ENCODE peak calls at places on chromosomes 16 and 17, in nine cellular contexts. One of them, this sample, is unnamed.
A peak's percentile ranks its signal among the peaks of the same experiment; 100 is the strongest.

GRCh38 chr17:78226752-78227454 is 4.5 kb upstream of the TMEM235 start:
- DNase-seq in AG08396: no peak
- DNase-seq in NCI-H1105: no peak
- DNase-seq in HS-27A: no peak
- DNase-seq in amniotic stem cell: no peak
- DNase-seq in cardiac muscle cell: no peak
- DNase-seq in stimulated activated CD4-positive, alpha-beta T cell treated with anti-CD3 and anti-CD28 coated beads, Interleukin-1b, Interleukin-23, amount 100 ng/mL, for 48 hours: no peak
- DNase-seq in astrocyte of the hippocampus: no peak
- DNase-seq in COR-L47: no peak
- DNase-seq in this sample: no peak

GRCh38 chr16:56635441-56635967 is 3.0 kb upstream of the MT1A start:
- DNase-seq in cardiac muscle cell: no peak
- DNase-seq in astrocyte of the hippocampus: no peak
- DNase-seq in NCI-H1105: no peak
- DNase-seq in AG08396: no peak
- DNase-seq in amniotic stem cell: no peak
- DNase-seq in COR-L47: no peak
- DNase-seq in HS-27A: no peak
- DNase-seq in stimulated activated CD4-positive, alpha-beta T cell treated with anti-CD3 and anti-CD28 coated beads, Interleukin-1b, Interleukin-23, amount 100 ng/mL, for 48 hours: no peak
- DNase-seq in this sample: no peak

GRCh38 chr17:82559779-82560642 is 40.5 kb downstream of the FOXK2 start:
- DNase-seq in NCI-H1105: peak; percentile 94
- DNase-seq in astrocyte of the hippocampus: no peak
- DNase-seq in amniotic stem cell: no peak
- DNase-seq in stimulated activated CD4-positive, alpha-beta T cell treated with anti-CD3 and anti-CD28 coated beads, Interleukin-1b, Interleukin-23, amount 100 ng/mL, for 48 hours: no peak
- DNase-seq in AG08396: no peak
- DNase-seq in cardiac muscle cell: no peak
- DNase-seq in COR-L47: no peak
- DNase-seq in HS-27A: no peak
- DNase-seq in this sample: no peak

GRCh38 chr17:58344791-58345157 is 7.2 kb downstream of the SUPT4H1 start:
- DNase-seq in NCI-H1105: no peak
- DNase-seq in amniotic stem cell: no peak
- DNase-seq in astrocyte of the hippocampus: no peak
- DNase-seq in AG08396: no peak
- DNase-seq in stimulated activated CD4-positive, alpha-beta T cell treated with anti-CD3 and anti-CD28 coated beads, Interleukin-1b, Interleukin-23, amount 100 ng/mL, for 48 hours: peak; percentile 74
- DNase-seq in COR-L47: no peak
- DNase-seq in cardiac muscle cell: no peak
- DNase-seq in HS-27A: no peak
- DNase-seq in this sample: no peak

GRCh38 chr17:78661092-78661770 is 84.0 kb upstream of the DNAH17 start:
- DNase-seq in cardiac muscle cell: no peak
- DNase-seq in COR-L47: no peak
- DNase-seq in HS-27A: no peak
- DNase-seq in astrocyte of the hippocampus: peak; percentile 80
- DNase-seq in NCI-H1105: no peak
- DNase-seq in AG08396: no peak
- DNase-seq in stimulated activated CD4-positive, alpha-beta T cell treated with anti-CD3 and anti-CD28 coated beads, Interleukin-1b, Interleukin-23, amount 100 ng/mL, for 48 hours: no peak
- DNase-seq in amniotic stem cell: no peak
- DNase-seq in this sample: no peak

GRCh38 chr16:56041556-56042140 is 149.6 kb upstream of the GNAO1 start:
- DNase-seq in HS-27A: no peak
- DNase-seq in cardiac muscle cell: peak; percentile 73
- DNase-seq in AG08396: no peak
- DNase-seq in COR-L47: peak; percentile 68
- DNase-seq in amniotic stem cell: no peak
- DNase-seq in NCI-H1105: peak; percentile 31
- DNase-seq in stimulated activated CD4-positive, alpha-beta T cell treated with anti-CD3 and anti-CD28 coated beads, Interleukin-1b, Interleukin-23, amount 100 ng/mL, for 48 hours: no peak
- DNase-seq in astrocyte of the hippocampus: peak; percentile 49
- DNase-seq in this sample: peak; percentile 48

GRCh38 chr17:58661499-58661898 is 30.3 kb downstream of the TEX14 start:
- DNase-seq in COR-L47: no peak
- DNase-seq in HS-27A: no peak
- DNase-seq in stimulated activated CD4-positive, alpha-beta T cell treated with anti-CD3 and anti-CD28 coated beads, Interleukin-1b, Interleukin-23, amount 100 ng/mL, for 48 hours: no peak
- DNase-seq in NCI-H1105: no peak
- DNase-seq in amniotic stem cell: no peak
- DNase-seq in cardiac muscle cell: no peak
- DNase-seq in AG08396: no peak
- DNase-seq in astrocyte of the hippocampus: no peak
- DNase-seq in this sample: no peak

GRCh38 chr16:66370786-66371684 is 4.5 kb downstream of the CDH5 start:
- DNase-seq in cardiac muscle cell: no peak
- DNase-seq in COR-L47: no peak
- DNase-seq in astrocyte of the hippocampus: no peak
- DNase-seq in NCI-H1105: no peak
- DNase-seq in amniotic stem cell: no peak
- DNase-seq in AG08396: no peak
- DNase-seq in stimulated activated CD4-positive, alpha-beta T cell treated with anti-CD3 and anti-CD28 coated beads, Interleukin-1b, Interleukin-23, amount 100 ng/mL, for 48 hours: no peak
- DNase-seq in HS-27A: no peak
- DNase-seq in this sample: no peak

GRCh38 chr17:48027322-48027981 is 10.1 kb downstream of the COPZ2 start:
- DNase-seq in COR-L47: no peak
- DNase-seq in amniotic stem cell: no peak
- DNase-seq in cardiac muscle cell: no peak
- DNase-seq in astrocyte of the hippocampus: no peak
- DNase-seq in AG08396: no peak
- DNase-seq in HS-27A: no peak
- DNase-seq in NCI-H1105: no peak
- DNase-seq in stimulated activated CD4-positive, alpha-beta T cell treated with anti-CD3 and anti-CD28 coated beads, Interleukin-1b, Interleukin-23, amount 100 ng/mL, for 48 hours: no peak
- DNase-seq in this sample: no peak

GRCh38 chr17:80603380-80603779 is 58.7 kb downstream of the RPTOR start:
- DNase-seq in COR-L47: no peak
- DNase-seq in NCI-H1105: no peak
- DNase-seq in stimulated activated CD4-positive, alpha-beta T cell treated with anti-CD3 and anti-CD28 coated beads, Interleukin-1b, Interleukin-23, amount 100 ng/mL, for 48 hours: no peak
- DNase-seq in astrocyte of the hippocampus: no peak
- DNase-seq in cardiac muscle cell: no peak
- DNase-seq in HS-27A: no peak
- DNase-seq in amniotic stem cell: no peak
- DNase-seq in AG08396: no peak
- DNase-seq in this sample: no peak

GRCh38 chr16:19133600-19133999 is 19.8 kb downstream of the ITPRIPL2 start:
- DNase-seq in AG08396: no peak
- DNase-seq in amniotic stem cell: no peak
- DNase-seq in COR-L47: no peak
- DNase-seq in NCI-H1105: no peak
- DNase-seq in HS-27A: no peak
- DNase-seq in stimulated activated CD4-positive, alpha-beta T cell treated with anti-CD3 and anti-CD28 coated beads, Interleukin-1b, Interleukin-23, amount 100 ng/mL, for 48 hours: no peak
- DNase-seq in astrocyte of the hippocampus: no peak
- DNase-seq in cardiac muscle cell: no peak
- DNase-seq in this sample: no peak

GRCh38 chr16:6018848-6019489 is 921.4 kb upstream of the EEF2KMT start:
- DNase-seq in stimulated activated CD4-positive, alpha-beta T cell treated with anti-CD3 and anti-CD28 coated beads, Interleukin-1b, Interleukin-23, amount 100 ng/mL, for 48 hours: no peak
- DNase-seq in amniotic stem cell: no peak
- DNase-seq in NCI-H1105: no peak
- DNase-seq in AG08396: no peak
- DNase-seq in COR-L47: no peak
- DNase-seq in astrocyte of the hippocampus: peak; percentile 19
- DNase-seq in HS-27A: no peak
- DNase-seq in cardiac muscle cell: peak; percentile 52
- DNase-seq in this sample: no peak

GRCh38 chr17:82003411-82004381 is 19.0 kb downstream of the CENPX start:
- DNase-seq in NCI-H1105: no peak
- DNase-seq in cardiac muscle cell: no peak
- DNase-seq in stimulated activated CD4-positive, alpha-beta T cell treated with anti-CD3 and anti-CD28 coated beads, Interleukin-1b, Interleukin-23, amount 100 ng/mL, for 48 hours: peak; percentile 28
- DNase-seq in AG08396: peak; percentile 97
- DNase-seq in COR-L47: no peak
- DNase-seq in astrocyte of the hippocampus: peak; percentile 98
- DNase-seq in amniotic stem cell: peak; percentile 89
- DNase-seq in HS-27A: peak; percentile 79
- DNase-seq in this sample: no peak

GRCh38 chr17:10156579-10157488 is 41.6 kb downstream of the GAS7 start:
- DNase-seq in cardiac muscle cell: no peak
- DNase-seq in astrocyte of the hippocampus: no peak
- DNase-seq in NCI-H1105: no peak
- DNase-seq in COR-L47: no peak
- DNase-seq in HS-27A: no peak
- DNase-seq in stimulated activated CD4-positive, alpha-beta T cell treated with anti-CD3 and anti-CD28 coated beads, Interleukin-1b, Interleukin-23, amount 100 ng/mL, for 48 hours: no peak
- DNase-seq in AG08396: no peak
- DNase-seq in amniotic stem cell: no peak
- DNase-seq in this sample: no peak

This sample was measured in NCI-H1092.